ENCODE peak calls at places on chromosomes 6 and 20, in four cellular contexts. One of them, this sample, is unnamed.

GRCh38 chr20:52601295-52601971 is 370.7 kb upstream of the TSHZ2 start:
- DNase-seq in GM23338: no peak
- DNase-seq in HL-60: no peak
- DNase-seq in prostate gland: no peak
- DNase-seq in this sample: no peak

GRCh38 chr6:4687989-4688947 is 87.9 kb upstream of the CDYL start:
- DNase-seq in GM23338: no peak
- DNase-seq in HL-60: peak; percentile 55
- DNase-seq in prostate gland: no peak
- DNase-seq in this sample: no peak

GRCh38 chr6:38184780-38185080 is 365.2 kb downstream of the ZFAND3 start:
- DNase-seq in GM23338: no peak
- DNase-seq in HL-60: no peak
- DNase-seq in prostate gland: no peak
- DNase-seq in this sample: no peak

GRCh38 chr6:125718109-125718508 is 31.3 kb upstream of the HEY2 start:
- DNase-seq in GM23338: no peak
- DNase-seq in HL-60: no peak
- DNase-seq in prostate gland: no peak
- DNase-seq in this sample: no peak

GRCh38 chr6:29884261-29884660 is 56.6 kb downstream of the HLA-G start:
- DNase-seq in GM23338: no peak
- DNase-seq in HL-60: no peak
- DNase-seq in prostate gland: no peak
- DNase-seq in this sample: no peak

GRCh38 chr6:25006565-25007001 is 70.8 kb upstream of the RIPOR2 start:
- DNase-seq in GM23338: no peak
- DNase-seq in HL-60: peak; percentile 79
- DNase-seq in prostate gland: peak; percentile 79
- DNase-seq in this sample: no peak

GRCh38 chr20:49676581-49677291 is 36.9 kb downstream of the B4GALT5 start:
- DNase-seq in GM23338: no peak
- DNase-seq in HL-60: no peak
- DNase-seq in prostate gland: no peak
- DNase-seq in this sample: no peak

GRCh38 chr6:25007269-25007699 is 71.5 kb upstream of the RIPOR2 start:
- DNase-seq in GM23338: no peak
- DNase-seq in HL-60: no peak
- DNase-seq in prostate gland: no peak
- DNase-seq in this sample: no peak

GRCh38 chr6:154766993-154767392 is 33.8 kb downstream of the SCAF8 start:
- DNase-seq in GM23338: no peak
- DNase-seq in HL-60: no peak
- DNase-seq in prostate gland: no peak
- DNase-seq in this sample: no peak

GRCh38 chr6:40755749-40756452 is 168.7 kb upstream of the LRFN2 start:
- DNase-seq in GM23338: no peak
- DNase-seq in HL-60: no peak
- DNase-seq in prostate gland: no peak
- DNase-seq in this sample: no peak

GRCh38 chr20:47984437-47984836 is 199.2 kb upstream of the SULF2 start:
- DNase-seq in GM23338: no peak
- DNase-seq in HL-60: no peak
- DNase-seq in prostate gland: no peak
- DNase-seq in this sample: no peak

GRCh38 chr6:156767603-156768467 is 9.3 kb upstream of the ARID1B start:
- DNase-seq in GM23338: peak; percentile 46
- DNase-seq in HL-60: no peak
- DNase-seq in prostate gland: no peak
- DNase-seq in this sample: no peak

GRCh38 chr6:1363298-1363697 is 26.1 kb upstream of the FOXF2 start:
- DNase-seq in GM23338: no peak
- DNase-seq in HL-60: peak; percentile 43
- DNase-seq in prostate gland: no peak
- DNase-seq in this sample: no peak

GRCh38 chr6:128599036-128599435 is 78.6 kb upstream of the PTPRK start:
- DNase-seq in GM23338: no peak
- DNase-seq in HL-60: no peak
- DNase-seq in prostate gland: no peak
- DNase-seq in this sample: no peak

GRCh38 chr6:157216570-157216969 is 106.7 kb downstream of the TMEM242 start:
- DNase-seq in GM23338: no peak
- DNase-seq in HL-60: no peak
- DNase-seq in prostate gland: no peak
- DNase-seq in this sample: peak; percentile 91

GRCh38 chr6:105207524-105208269 is 27.9 kb upstream of the POPDC3 start:
- DNase-seq in GM23338: no peak
- DNase-seq in HL-60: no peak
- DNase-seq in prostate gland: no peak
- DNase-seq in this sample: no peak

GRCh38 chr20:55488593-55488992 is 516.7 kb downstream of the CBLN4 start:
- DNase-seq in GM23338: no peak
- DNase-seq in HL-60: no peak
- DNase-seq in prostate gland: no peak
- DNase-seq in this sample: no peak

GRCh38 chr6:154565331-154565730 is 54.8 kb upstream of the CNKSR3 start:
- DNase-seq in GM23338: no peak
- DNase-seq in HL-60: no peak
- DNase-seq in prostate gland: no peak
- DNase-seq in this sample: no peak

GRCh38 chr6:166958926-166959861 is 2.8 kb upstream of the RNASET2 start:
- DNase-seq in GM23338: no peak
- DNase-seq in HL-60: no peak
- DNase-seq in prostate gland: no peak
- DNase-seq in this sample: no peak

GRCh38 chr6:126300126-126300525 is 39.8 kb upstream of the CENPW start:
- DNase-seq in GM23338: no peak
- DNase-seq in HL-60: no peak
- DNase-seq in prostate gland: no peak
- DNase-seq in this sample: no peak

GRCh38 chr6:167392631-167393301 is 67.9 kb downstream of the TTLL2 start:
- DNase-seq in GM23338: no peak
- DNase-seq in HL-60: no peak
- DNase-seq in prostate gland: no peak
- DNase-seq in this sample: peak; percentile 60

GRCh38 chr6:35731736-35732532 is 4.9 kb upstream of the ARMC12 start:
- DNase-seq in GM23338: peak; percentile 97
- DNase-seq in HL-60: peak; percentile 85
- DNase-seq in prostate gland: peak; percentile 98
- DNase-seq in this sample: no peak

GRCh38 chr6:35730745-35731413 is 6.0 kb upstream of the ARMC12 start:
- DNase-seq in GM23338: no peak
- DNase-seq in HL-60: no peak
- DNase-seq in prostate gland: no peak
- DNase-seq in this sample: no peak

GRCh38 chr6:35729722-35730121 is 7.1 kb upstream of the ARMC12 start:
- DNase-seq in GM23338: no peak
- DNase-seq in HL-60: no peak
- DNase-seq in prostate gland: no peak
- DNase-seq in this sample: no peak

GRCh38 chr6:35729349-35729678 is 7.5 kb upstream of the ARMC12 start:
- DNase-seq in GM23338: no peak
- DNase-seq in HL-60: no peak
- DNase-seq in prostate gland: no peak
- DNase-seq in this sample: no peak

GRCh38 chr6:35731414-35731735 is 5.5 kb upstream of the ARMC12 start:
- DNase-seq in GM23338: peak; percentile 98
- DNase-seq in HL-60: peak; percentile 78
- DNase-seq in prostate gland: peak; percentile 93
- DNase-seq in this sample: no peak
- TF ChIP-seq POLR2AphosphoS5 in GM23338: peak; percentile 83
- TF ChIP-seq POLR2AphosphoS5 in HL-60: no peak
- TF ChIP-seq POLR2AphosphoS5 in prostate gland: peak; percentile 85
- TF ChIP-seq POLR2AphosphoS5 in this sample: no peak

GRCh38 chr20:5933802-5934436 is 16.4 kb downstream of the TRMT6 start:
- DNase-seq in GM23338: peak; percentile 53
- DNase-seq in HL-60: no peak
- DNase-seq in prostate gland: no peak
- DNase-seq in this sample: no peak
- TF ChIP-seq CTCF in GM23338: peak; percentile 65
- TF ChIP-seq CTCF in HL-60: no peak
- TF ChIP-seq CTCF in prostate gland: peak; percentile 23
- TF ChIP-seq CTCF in this sample: no peak

GRCh38 chr20:24840121-24840713 is 108.9 kb upstream of the CST7 start:
- DNase-seq in GM23338: no peak
- DNase-seq in HL-60: no peak
- DNase-seq in prostate gland: no peak
- DNase-seq in this sample: no peak

GRCh38 chr20:24836041-24836533 is 113.0 kb upstream of the CST7 start:
- DNase-seq in GM23338: no peak
- DNase-seq in HL-60: no peak
- DNase-seq in prostate gland: no peak
- DNase-seq in this sample: no peak

GRCh38 chr20:24836900-24837299 is 112.2 kb upstream of the CST7 start:
- DNase-seq in GM23338: peak; percentile 4
- DNase-seq in HL-60: no peak
- DNase-seq in prostate gland: no peak
- DNase-seq in this sample: no peak

GRCh38 chr20:24838551-24839530 is 110.2 kb upstream of the CST7 start:
- DNase-seq in GM23338: no peak
- DNase-seq in HL-60: no peak
- DNase-seq in prostate gland: no peak
- DNase-seq in this sample: no peak

DNA sequence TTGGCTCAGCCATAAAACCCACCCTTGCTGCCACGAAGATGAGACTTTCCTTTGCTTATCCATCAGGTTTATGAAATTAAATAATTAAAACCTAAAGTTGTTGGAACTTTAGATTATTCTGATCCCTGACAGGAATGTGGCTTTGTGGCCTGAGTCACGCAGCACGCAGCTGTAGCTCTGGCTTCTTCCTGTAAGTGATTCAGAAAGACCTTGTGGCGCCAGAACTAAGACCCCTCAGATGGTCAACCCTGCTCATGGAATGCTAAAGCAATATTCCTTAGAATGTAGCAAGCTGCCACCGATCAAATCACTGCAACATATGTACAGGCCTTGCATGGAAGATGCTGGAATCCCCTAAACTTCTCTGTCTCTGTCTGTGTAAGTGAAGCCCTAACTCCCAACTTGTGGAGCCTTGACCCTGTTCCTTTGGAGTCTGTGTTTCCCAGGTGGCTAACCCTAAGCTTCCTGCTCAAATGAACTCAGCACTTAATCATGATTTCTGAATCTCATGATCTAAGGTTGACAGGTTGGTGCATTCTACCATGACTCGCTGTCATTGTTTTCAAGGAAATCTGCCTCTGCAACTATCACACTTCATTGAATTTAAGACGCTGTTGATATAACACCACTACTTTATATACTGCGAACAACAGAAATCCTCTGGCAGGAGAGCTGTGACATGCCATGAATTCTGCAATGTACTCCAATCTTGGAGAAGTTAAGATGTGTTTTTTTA is 111.2 kb upstream of the CST7 start:
- DNase-seq in GM23338: no peak
- DNase-seq in HL-60: no peak
- DNase-seq in prostate gland: no peak
- DNase-seq in this sample: no peak
- TF ChIP-seq POLR2AphosphoS5 in GM23338: no peak
- TF ChIP-seq POLR2AphosphoS5 in HL-60: no peak
- TF ChIP-seq POLR2AphosphoS5 in prostate gland: no peak
- TF ChIP-seq POLR2AphosphoS5 in this sample: no peak

GRCh38 chr6:130163261-130163660 is 59.5 kb downstream of the SAMD3 start:
- DNase-seq in GM23338: no peak
- DNase-seq in HL-60: no peak
- DNase-seq in prostate gland: no peak
- DNase-seq in this sample: no peak
- TF ChIP-seq CTCF in GM23338: no peak
- TF ChIP-seq CTCF in HL-60: no peak
- TF ChIP-seq CTCF in prostate gland: no peak
- TF ChIP-seq CTCF in this sample: no peak

GRCh38 chr6:96837138-96837971 is at the start of gene GPR63:
- DNase-seq in GM23338: peak; percentile 95
- DNase-seq in HL-60: peak; percentile 38
- DNase-seq in prostate gland: peak; percentile 52
- DNase-seq in this sample: no peak
- TF ChIP-seq POLR2AphosphoS5 in GM23338: peak; percentile 85
- TF ChIP-seq POLR2AphosphoS5 in HL-60: no peak
- TF ChIP-seq POLR2AphosphoS5 in prostate gland: no peak
- TF ChIP-seq POLR2AphosphoS5 in this sample: peak; percentile 82